ENCODE peak calls at places on chromosome 5, in seven cellular contexts. J is HCT116; G is effector memory CD4-positive, alpha-beta T cell; N is lung; U is pancreas; L is heart right ventricle; W is DND-41. F is an unnamed sample.

GRCh38 chr5:36222620-36223019 is 19.1 kb downstream of the NADK2 start:
- DNase-seq in W (no peak), G (no peak), N (no peak), L (no peak), U (no peak), J (no peak), F (no peak)

GRCh38 chr5:135437796-135438560 is 9.2 kb downstream of the DCANP1 start:
- DNase-seq in G (no peak), U (no peak), W (peak; percentile 0), N (peak; percentile 78), J (peak; percentile 44), L (peak; percentile 80), F (peak; percentile 55)

GRCh38 chr5:14870347-14871083 is 1.1 kb downstream of the ANKH start:
- DNase-seq in L (peak; percentile 28), G (peak; percentile 55), U (peak; percentile 49), N (no peak), J (no peak), W (peak; percentile 58), F (no peak)

GRCh38 chr5:138177936-138178515 is 404 bp downstream of the BRD8 start:
- DNase-seq in G (no peak), U (no peak), N (no peak), J (no peak), L (peak; percentile 13), W (peak; percentile 48), F (no peak)

GRCh38 chr5:126028336-126028735 is 394.9 kb upstream of the GRAMD2B start:
- DNase-seq in W (no peak), G (no peak), L (no peak), N (no peak), U (no peak), J (no peak), F (no peak)

GRCh38 chr5:57499262-57500050 is 16.8 kb upstream of the ACTBL2 start:
- DNase-seq in G (no peak), U (no peak), N (no peak), J (peak; percentile 62), W (peak; percentile 41), L (peak; percentile 31), F (no peak)

GRCh38 chr5:78483809-78484521 is 123.5 kb downstream of the SCAMP1 start:
- DNase-seq in L (no peak), U (no peak), W (peak; percentile 18), J (no peak), G (no peak), N (no peak), F (no peak)

GRCh38 chr5:76582252-76583162 is 40.7 kb downstream of the F2RL2 start:
- DNase-seq in N (no peak), J (no peak), U (no peak), G (no peak), W (no peak), L (no peak), F (no peak)

GRCh38 chr5:124285733-124286132 is 460.7 kb downstream of the ZNF608 start:
- DNase-seq in U (no peak), J (no peak), W (no peak), N (no peak), L (no peak), G (no peak), F (no peak)

GRCh38 chr5:65801332-65801731 is 79.3 kb downstream of the NLN start:
- DNase-seq in L (no peak), J (no peak), G (no peak), N (no peak), U (no peak), W (no peak), F (peak; percentile 89)

GRCh38 chr5:1503301-1504243 is 20.2 kb downstream of the LPCAT1 start:
- DNase-seq in G (no peak), L (peak; percentile 50), W (no peak), U (peak; percentile 13), N (peak; percentile 63), J (no peak), F (no peak)

GRCh38 chr5:78367318-78367991 is 7.0 kb downstream of the SCAMP1 start:
- DNase-seq in L (no peak), U (no peak), G (no peak), W (no peak), J (no peak), N (no peak), F (no peak)

GRCh38 chr5:107668933-107669542 is 1.7 kb downstream of the EFNA5 start:
- DNase-seq in J (no peak), N (no peak), U (no peak), L (no peak), G (no peak), W (no peak), F (no peak)

GRCh38 chr5:120644516-120644915 is 180.4 kb downstream of the PRR16 start:
- DNase-seq in W (no peak), J (no peak), N (no peak), U (no peak), L (no peak), G (no peak), F (no peak)

GRCh38 chr5:126912607-126913006 is 117.8 kb downstream of the MARCHF3 start:
- DNase-seq in U (no peak), W (no peak), L (no peak), N (no peak), G (no peak), J (no peak), F (no peak)

GRCh38 chr5:138716456-138716924 is 36.7 kb upstream of the CTNNA1 start:
- DNase-seq in N (no peak), L (no peak), J (no peak), G (no peak), U (no peak), W (no peak), F (no peak)

GRCh38 chr5:154508114-154508513 is 30.1 kb upstream of the HAND1 start:
- DNase-seq in U (no peak), N (no peak), W (no peak), G (no peak), L (no peak), J (no peak), F (no peak)

GRCh38 chr5:112024769-112025168 is 267.8 kb upstream of the NREP start:
- DNase-seq in G (no peak), W (no peak), L (no peak), N (no peak), U (no peak), J (no peak), F (no peak)

GRCh38 chr5:67206381-67207328 is 10.1 kb upstream of the CD180 start:
- DNase-seq in J (peak; percentile 82), W (peak; percentile 95), G (peak; percentile 76), N (peak; percentile 66), L (no peak), U (no peak), F (peak; percentile 54)

GRCh38 chr5:39570418-39571027 is 145.7 kb upstream of the DAB2 start:
- DNase-seq in L (no peak), G (no peak), U (no peak), N (no peak), J (peak; percentile 31), W (no peak), F (no peak)

GRCh38 chr5:154241021-154241420 is 50.5 kb downstream of the GALNT10 start:
- DNase-seq in W (no peak), G (no peak), U (no peak), N (no peak), J (no peak), L (no peak), F (no peak)

DNA sequence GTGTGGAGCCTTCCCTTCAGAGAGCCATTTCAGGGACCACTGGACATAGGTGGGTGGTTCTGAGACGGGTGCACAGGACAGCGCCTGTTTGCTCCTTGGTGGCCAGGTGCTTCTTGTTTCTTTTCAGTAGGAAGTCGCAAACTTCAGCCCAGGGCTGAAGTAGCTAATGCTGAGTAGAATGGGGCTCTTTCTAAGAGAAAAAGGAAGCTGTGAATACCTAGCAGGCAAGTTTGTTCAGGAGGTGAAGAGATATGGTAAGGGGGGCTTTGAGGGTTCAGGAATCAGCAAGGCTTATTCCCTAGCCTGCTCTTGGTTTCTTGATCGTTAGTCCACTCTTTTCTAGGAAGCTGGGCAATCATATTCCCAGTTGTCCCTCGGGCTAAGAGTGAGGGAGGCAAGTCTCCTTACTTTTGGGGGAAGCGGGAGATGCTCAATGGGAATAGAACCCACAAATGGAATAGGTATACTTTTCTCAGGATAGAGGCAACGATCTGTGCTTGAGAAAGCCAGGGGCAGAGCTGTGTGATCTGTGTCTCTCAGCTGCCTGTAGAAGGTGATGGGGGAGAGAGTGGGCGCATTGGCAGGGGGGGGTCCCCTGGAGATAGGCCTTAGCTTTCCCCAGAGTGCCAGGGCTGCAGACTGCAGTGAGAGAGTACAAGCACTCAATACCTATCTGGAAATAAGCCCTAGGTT is 1.9 kb upstream of the PURA start:
- DNase-seq in L (no peak), N (no peak), G (no peak), W (no peak), U (no peak), J (no peak), F (no peak)
- H3K4me1 ChIP-seq in L (peaks cover 35% of the 10 kb centered on the region), N (peaks cover 11% of the 10 kb centered on the region), G (peaks cover 36% of the 10 kb centered on the region), W (peaks cover 64% of the 10 kb centered on the region), U (peaks cover 33% of the 10 kb centered on the region), J (peaks cover 6% of the 10 kb centered on the region), F (peaks cover 42% of the 10 kb centered on the region)

GRCh38 chr5:16763211-16763610 is 146.4 kb upstream of the RETREG1 start:
- DNase-seq in U (no peak), W (no peak), J (no peak), L (no peak), N (no peak), G (no peak), F (no peak)
- H3K36me3 ChIP-seq in U (peaks cover 23% of the 10 kb centered on the region), W (no peaks in the 10 kb centered on the region), J (peaks cover 14% of the 10 kb centered on the region), L (no peaks in the 10 kb centered on the region), N (peaks cover 23% of the 10 kb centered on the region), G (no peaks in the 10 kb centered on the region), F (peaks cover 88% of the 10 kb centered on the region)

DNA sequence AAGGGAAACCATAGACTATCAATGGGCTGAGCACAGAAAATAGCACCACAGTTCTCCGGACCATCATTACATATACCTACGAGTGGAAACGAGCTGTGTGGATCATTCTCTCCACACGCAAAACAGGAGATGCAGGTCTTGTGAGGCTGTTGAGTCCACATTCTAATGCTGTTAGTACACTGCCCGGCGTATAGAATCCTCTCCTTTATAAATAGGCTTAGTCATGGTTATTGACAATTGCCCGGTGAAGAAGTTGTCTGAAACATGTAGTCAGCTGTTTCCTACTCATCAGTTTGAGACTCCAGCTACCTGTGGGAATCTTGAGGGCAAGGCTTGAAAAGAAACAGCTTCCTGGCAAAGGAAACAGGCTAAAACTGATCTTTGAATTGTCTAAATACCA is 602.0 kb upstream of the EDIL3 start:
- DNase-seq in W (no peak), L (no peak), G (no peak), J (no peak), N (no peak), U (no peak), F (no peak)
- H3K4me1 ChIP-seq in W (no peaks in the 10 kb centered on the region), L (no peaks in the 10 kb centered on the region), G (no peaks in the 10 kb centered on the region), J (no peaks in the 10 kb centered on the region), N (no peaks in the 10 kb centered on the region), U (no peaks in the 10 kb centered on the region), F (no peaks in the 10 kb centered on the region)

GRCh38 chr5:134139891-134140469 is 25.5 kb downstream of the TCF7 start:
- DNase-seq in J (no peak), L (no peak), G (no peak), N (no peak), U (peak; percentile 22), W (peak; percentile 2), F (no peak)

GRCh38 chr5:134139377-134139851 is 24.9 kb downstream of the TCF7 start:
- DNase-seq in G (no peak), N (no peak), W (peak; percentile 2), L (no peak), J (no peak), U (peak; percentile 25), F (peak; percentile 37)

GRCh38 chr5:134142088-134142487 is 27.6 kb downstream of the TCF7 start:
- DNase-seq in L (no peak), N (no peak), J (no peak), G (no peak), W (peak; percentile 4), U (peak; percentile 47), F (no peak)

GRCh38 chr5:134141346-134142050 is 27.0 kb downstream of the TCF7 start:
- DNase-seq in J (no peak), U (peak; percentile 37), W (peak; percentile 16), L (no peak), N (no peak), G (no peak), F (peak; percentile 44)

GRCh38 chr5:134140530-134141201 is 26.2 kb downstream of the TCF7 start:
- DNase-seq in L (peak; percentile 57), J (peak; percentile 45), U (peak; percentile 84), W (peak; percentile 69), N (peak; percentile 65), G (peak; percentile 51), F (peak; percentile 86)
- H3K36me3 ChIP-seq in L (no peaks in the 10 kb centered on the region), J (peaks cover 28% of the 10 kb centered on the region), U (peaks cover 6% of the 10 kb centered on the region), W (peaks cover 91% of the 10 kb centered on the region), N (peaks cover 53% of the 10 kb centered on the region), G (peaks cover 96% of the 10 kb centered on the region), F (peaks cover 96% of the 10 kb centered on the region)

F was measured in SJSA1.